ENCODE peak calls at places on chromosomes 5 and 9, in five cellular contexts. C, V, P, Y and W are unnamed samples.

GRCh38 chr5:109921735-109922395 is 232.1 kb downstream of the MAN2A1 start:
- DNase-seq in P (peak; percentile 86), C (no peak), Y (no peak), V (no peak), W (peak; percentile 41)

GRCh38 chr9:104860280-104860679 is 67.7 kb downstream of the ABCA1 start:
- DNase-seq in P (no peak), V (no peak), C (no peak), Y (no peak), W (no peak)

GRCh38 chr5:179243333-179243732 is 101.9 kb downstream of the ADAMTS2 start:
- DNase-seq in Y (no peak), C (peak; percentile 63), V (peak; percentile 62), P (no peak), W (no peak)

GRCh38 chr5:27015758-27016157 is 22.6 kb downstream of the CDH9 start:
- DNase-seq in P (no peak), C (no peak), Y (no peak), V (no peak), W (no peak)

GRCh38 chr5:138369249-138369648 is 16.8 kb downstream of the KDM3B start:
- DNase-seq in C (no peak), V (no peak), P (no peak), Y (no peak), W (no peak)

GRCh38 chr9:108779506-108779905 is 76.3 kb downstream of the ACTL7B start:
- DNase-seq in V (no peak), P (no peak), C (peak; percentile 11), Y (no peak), W (no peak)

GRCh38 chr9:6054280-6055099 is 39.1 kb upstream of the RANBP6 start:
- DNase-seq in P (peak; percentile 44), Y (no peak), V (peak; percentile 52), C (no peak), W (peak; percentile 25)

GRCh38 chr5:146877178-146877681 is 1.3 kb downstream of the PPP2R2B start:
- DNase-seq in Y (no peak), C (peak; percentile 49), P (no peak), V (no peak), W (peak; percentile 7)

GRCh38 chr9:107991581-107991980 is 502.0 kb upstream of the KLF4 start:
- DNase-seq in P (no peak), C (no peak), Y (no peak), V (no peak), W (no peak)

GRCh38 chr5:152412129-152412528 is 7.0 kb upstream of the NMUR2 start:
- DNase-seq in Y (no peak), P (no peak), V (no peak), C (no peak), W (no peak)

GRCh38 chr5:90096415-90097081 is 313.0 kb downstream of the CETN3 start:
- DNase-seq in C (no peak), Y (no peak), V (peak; percentile 20), P (no peak), W (no peak)

GRCh38 chr9:127973169-127974001 is 7.4 kb downstream of the EEIG1 start:
- DNase-seq in C (no peak), V (no peak), Y (peak; percentile 81), P (no peak), W (peak; percentile 58)

GRCh38 chr9:19788614-19789271 is at the start of gene SLC24A2:
- DNase-seq in C (peak; percentile 58), Y (peak; percentile 54), V (no peak), P (no peak), W (no peak)

GRCh38 chr9:119322137-119322695 is 47.0 kb downstream of the BRINP1 start:
- DNase-seq in Y (no peak), V (peak; percentile 44), C (no peak), P (no peak), W (no peak)

GRCh38 chr5:137431051-137431450 is 68.1 kb downstream of the SPOCK1 start:
- DNase-seq in P (no peak), Y (no peak), C (no peak), V (no peak), W (no peak)